ENCODE peak calls at places on chromosomes 13 and 19, in four cellular contexts. Q, M, X and H are unnamed samples.

GRCh38 chr19:32017341-32017948 is 328.0 kb upstream of the ZNF507 start:
- DNase-seq in M (no peak), X (no peak), Q (no peak), H (no peak)

GRCh38 chr13:113317031-113317430 is 20.0 kb downstream of the LAMP1 start:
- DNase-seq in X (no peak), Q (no peak), M (no peak), H (no peak)

GRCh38 chr13:42041017-42041683 is 7.3 kb upstream of the DGKH start:
- DNase-seq in Q (peak; percentile 22), X (peak; percentile 11), M (no peak), H (peak; percentile 78)

GRCh38 chr19:56398809-56399208 is 5.3 kb upstream of the ZNF583 start:
- DNase-seq in X (no peak), Q (no peak), M (no peak), H (no peak)

GRCh38 chr13:22789027-22789593 is 391.7 kb upstream of the SGCG start:
- DNase-seq in Q (no peak), M (peak; percentile 78), X (no peak), H (peak; percentile 5)

GRCh38 chr19:19628499-19629134 is 597 bp upstream of the LPAR2 start:
- DNase-seq in Q (no peak), M (no peak), X (no peak), H (peak; percentile 96)

GRCh38 chr19:16001481-16002312 is 52.9 kb downstream of the OR10H4 start:
- DNase-seq in X (peak; percentile 55), Q (no peak), M (peak; percentile 33), H (no peak)

GRCh38 chr13:109157275-109157674 is 527.9 kb downstream of the MYO16 start:
- DNase-seq in Q (no peak), X (no peak), M (no peak), H (peak; percentile 72)

GRCh38 chr19:6710273-6711077 is 10.0 kb downstream of the C3 start:
- DNase-seq in Q (peak; percentile 35), M (no peak), X (no peak), H (peak; percentile 72)

GRCh38 chr13:81020010-81020409 is 679.1 kb upstream of the SPRY2 start:
- DNase-seq in M (no peak), X (no peak), Q (no peak), H (no peak)

GRCh38 chr13:113138792-113139551 is 16.4 kb downstream of the F10 start:
- DNase-seq in Q (peak; percentile 44), M (peak; percentile 97), X (no peak), H (no peak)

GRCh38 chr13:33213024-33213795 is 72.3 kb downstream of the STARD13 start:
- DNase-seq in M (peak; percentile 46), X (no peak), Q (no peak), H (peak; percentile 30)

GRCh38 chr19:48715681-48716171 is 3.8 kb downstream of the MAMSTR start:
- DNase-seq in Q (no peak), X (no peak), M (no peak), H (peak; percentile 24)

GRCh38 chr13:33351324-33351723 is 65.8 kb upstream of the STARD13 start:
- DNase-seq in X (no peak), Q (no peak), M (no peak), H (no peak)

GRCh38 chr19:50214699-50215543 is 11.5 kb downstream of the MYH14 start:
- DNase-seq in M (no peak), Q (no peak), X (no peak), H (peak; percentile 63)

GRCh38 chr19:46650445-46650844 is 10.5 kb downstream of the DACT3 start:
- DNase-seq in M (no peak), X (no peak), Q (no peak), H (no peak)

GRCh38 chr19:46660008-46660517 is 919 bp downstream of the DACT3 start:
- DNase-seq in X (no peak), M (no peak), Q (peak; percentile 41), H (peak; percentile 78)

GRCh38 chr19:46656541-46656940 is 4.4 kb downstream of the DACT3 start:
- DNase-seq in Q (no peak), X (no peak), M (no peak), H (no peak)

GRCh38 chr19:46659151-46660007 is 1.6 kb downstream of the DACT3 start:
- DNase-seq in X (no peak), Q (peak; percentile 92), M (no peak), H (peak; percentile 78)

GRCh38 chr19:46654621-46655152 is 6.3 kb downstream of the DACT3 start:
- DNase-seq in X (no peak), Q (peak; percentile 18), M (peak; percentile 27), H (peak; percentile 54)
- TF ChIP-seq JUNB in X (no peak), Q (no peak), M (no peak), H (no peak)

GRCh38 chr13:91401916-91402315 is 3.5 kb downstream of the GPC5 start:
- DNase-seq in X (no peak), M (no peak), Q (no peak), H (no peak)

GRCh38 chr13:91400094-91400462 is 1.7 kb downstream of the GPC5 start:
- DNase-seq in Q (no peak), X (no peak), M (no peak), H (peak; percentile 12)

GRCh38 chr13:91397595-91397994 is 826 bp upstream of the GPC5 start:
- DNase-seq in M (no peak), Q (no peak), X (no peak), H (no peak)

GRCh38 chr13:91398413-91399188 is at the start of gene GPC5:
- DNase-seq in M (peak; percentile 15), Q (peak; percentile 100), X (no peak), H (peak; percentile 76)

GRCh38 chr13:91399189-91400093 is 1.0 kb downstream of the GPC5 start:
- DNase-seq in X (no peak), Q (no peak), M (no peak), H (peak; percentile 43)
- TF ChIP-seq EZH2 in X (no peak), Q (no peak), M (no peak), H (no peak)

DNA sequence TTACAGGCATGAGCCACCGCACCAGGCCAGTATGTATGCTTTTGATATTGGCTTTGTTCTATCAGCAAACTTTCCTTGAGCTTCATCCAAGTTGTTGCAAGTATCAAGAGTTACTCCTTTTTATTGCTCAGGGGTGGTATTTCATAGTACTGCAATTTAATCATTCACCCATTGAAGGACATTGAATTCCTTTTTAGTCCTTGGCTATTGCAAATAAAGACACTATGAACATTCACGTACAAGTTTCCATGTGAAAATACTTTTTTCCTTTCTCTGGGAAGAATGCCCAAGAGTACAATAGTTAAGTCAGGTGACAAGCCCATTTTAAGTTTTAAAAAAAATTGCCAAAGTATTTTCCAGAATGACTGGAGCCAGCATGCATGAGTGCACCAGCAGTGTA is 20.4 kb downstream of the CEACAM3 start:
- DNase-seq in X (no peak), M (no peak), Q (no peak), H (no peak)
- TF ChIP-seq JUNB in X (no peak), M (no peak), Q (no peak), H (no peak)

DNA sequence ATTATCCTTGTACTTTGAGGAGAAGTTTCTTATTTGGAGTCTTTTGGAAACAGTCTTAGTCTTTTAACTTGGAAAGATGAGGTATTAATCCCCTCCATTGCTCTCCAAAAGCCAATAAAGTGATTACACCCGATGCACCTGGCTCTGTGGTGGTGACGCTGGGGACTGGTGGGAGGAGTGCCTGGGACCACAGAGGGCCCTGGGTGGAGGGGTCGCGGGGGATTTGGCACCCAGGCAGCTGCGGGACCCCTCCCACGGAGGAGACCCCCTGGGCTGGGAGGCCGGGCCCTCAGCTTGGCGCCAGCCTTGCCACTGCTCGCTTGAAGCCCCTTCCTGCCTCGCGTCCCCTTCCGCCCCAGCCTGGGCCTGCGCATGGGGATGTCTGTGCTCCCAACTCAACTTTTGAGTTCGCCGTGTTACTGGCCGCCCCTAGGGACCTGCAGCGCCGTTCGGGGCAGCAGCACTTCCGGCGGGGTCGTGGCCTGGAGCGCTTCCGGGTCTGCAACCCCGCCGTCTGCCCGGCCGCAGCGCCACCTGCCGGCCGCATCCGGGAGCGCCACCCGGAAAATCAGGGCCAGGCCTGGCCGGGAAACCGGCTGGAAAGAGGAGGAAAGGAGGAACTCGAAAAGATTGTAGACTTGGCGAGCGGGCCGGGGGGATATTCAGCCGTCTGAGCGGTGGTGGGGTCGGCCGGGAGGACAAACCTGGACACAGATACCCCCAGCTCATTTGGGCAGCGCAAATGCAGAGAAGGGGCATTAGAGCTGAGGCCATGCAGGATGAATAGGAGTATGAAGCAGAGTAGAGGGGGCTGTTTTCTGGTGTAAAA is 8.4 kb downstream of the PEAK3 start:
- DNase-seq in M (peak; percentile 64), X (peak; percentile 65), Q (peak; percentile 90), H (peak; percentile 96)
- TF ChIP-seq EZH2 in M (no peak), X (no peak), Q (no peak), H (no peak)

GRCh38 chr13:100544866-100545683 is 43.5 kb downstream of the GGACT start:
- DNase-seq in M (no peak), X (no peak), Q (no peak), H (no peak)

GRCh38 chr13:100543872-100544602 is 44.6 kb downstream of the GGACT start:
- DNase-seq in X (no peak), M (peak; percentile 41), Q (no peak), H (no peak)

GRCh38 chr13:100541882-100542545 is 46.6 kb downstream of the GGACT start:
- DNase-seq in Q (no peak), X (no peak), M (no peak), H (no peak)

GRCh38 chr13:100540621-100541020 is 48.0 kb downstream of the GGACT start:
- DNase-seq in X (no peak), M (no peak), Q (no peak), H (no peak)

DNA sequence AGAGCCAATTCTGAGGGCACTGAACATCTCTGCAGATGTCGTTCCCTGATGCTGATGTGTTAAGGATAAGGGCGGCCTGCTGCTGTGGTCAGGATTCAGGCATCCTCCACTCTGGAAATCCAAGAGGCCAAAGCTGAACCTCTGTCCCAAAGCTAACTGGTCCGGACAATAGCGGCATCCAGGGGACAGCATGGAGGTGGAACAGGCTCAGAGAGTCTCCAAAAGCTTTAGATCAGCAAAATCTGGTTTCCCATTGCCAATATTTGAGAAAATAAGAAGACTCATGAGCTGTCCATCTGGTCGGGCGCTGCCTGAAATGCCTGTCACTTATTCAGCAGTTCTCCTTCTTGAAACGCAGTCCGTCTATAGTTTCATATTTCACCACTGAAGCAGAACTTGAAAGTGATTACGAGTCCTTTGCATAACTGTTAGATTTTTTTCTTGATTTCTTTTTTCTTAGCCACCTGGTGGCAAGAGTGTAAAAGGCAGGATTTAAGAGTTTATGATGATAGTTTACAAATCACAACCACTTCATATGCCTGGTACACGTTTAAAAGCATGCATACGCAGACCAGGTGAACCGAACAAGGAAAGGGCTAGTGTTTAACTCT is 45.9 kb downstream of the GGACT start:
- DNase-seq in M (peak; percentile 35), X (peak; percentile 43), Q (peak; percentile 15), H (peak; percentile 61)
- TF ChIP-seq JUNB in M (no peak), X (no peak), Q (no peak), H (no peak)

DNA sequence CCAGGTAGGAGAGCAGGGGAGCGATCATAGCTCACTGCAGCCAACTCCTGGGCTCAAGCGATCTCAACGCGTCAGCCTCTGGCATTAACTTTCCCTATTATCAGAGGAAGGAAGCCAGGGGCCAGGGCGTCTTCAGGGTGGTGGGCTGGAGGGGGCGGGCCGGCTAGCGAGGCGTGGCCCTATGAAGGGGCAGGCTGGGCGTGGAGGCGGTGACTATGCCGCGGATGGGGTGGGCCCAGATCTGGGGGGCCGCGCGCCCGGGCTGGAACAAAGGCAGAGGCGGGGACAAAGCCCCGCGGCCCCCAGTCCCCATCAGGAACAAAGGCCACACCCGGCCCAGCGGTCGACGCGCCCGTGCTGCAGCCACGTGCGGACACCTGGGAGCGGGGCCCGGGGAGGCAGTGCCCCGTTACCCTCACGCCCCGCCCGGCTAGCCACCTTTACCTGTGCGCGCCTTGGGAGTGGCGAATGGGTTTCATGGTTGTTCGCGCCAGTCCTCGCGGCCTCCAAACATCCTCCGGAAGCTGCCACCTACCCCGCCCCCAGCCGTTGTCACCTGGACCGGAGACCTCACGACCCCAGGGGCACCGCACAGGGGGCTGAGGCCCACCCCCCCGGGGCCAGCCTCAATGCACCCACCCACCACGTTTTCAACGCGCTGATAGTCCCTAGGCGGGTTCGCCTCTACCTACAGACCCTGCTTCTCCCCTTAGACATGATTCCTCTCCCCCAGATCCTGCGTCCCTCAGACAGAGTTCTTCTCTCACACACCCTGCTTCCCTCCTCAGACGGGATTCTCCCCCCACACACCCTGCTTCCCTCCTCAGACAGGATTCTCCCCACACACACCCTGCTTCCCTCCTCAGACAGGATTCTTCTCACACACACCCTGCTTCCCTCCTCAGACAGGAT is 5.4 kb upstream of the TRIM28 start:
- DNase-seq in M (no peak), Q (no peak), X (no peak), H (peak; percentile 97)
- TF ChIP-seq EZH2 in M (no peak), Q (no peak), X (no peak), H (no peak)